ENCODE peak calls at places on chromosome 15, in seven cellular contexts. Q is substantia nigra, S is iPS DF 19.7, N is activated T-cell treated with anti-CD3 and anti-CD28 coated beads for 24 hours, W is heart left ventricle, U is A172, Z is astrocyte of the spinal cord. J is an unnamed sample.

GRCh38 chr15:99732711-99733267 is 448 bp downstream of the LYSMD4 start:
- DNase-seq in U (no peak), S (no peak), W (peak), Z (no peak), Q (no peak), N (no peak), J (no peak)

GRCh38 chr15:69391046-69391757 is 22.9 kb upstream of the KIF23 start:
- DNase-seq in S (no peak), U (no peak), Z (no peak), W (no peak), Q (no peak), N (no peak), J (no peak)

GRCh38 chr15:32674681-32675080 is 33.2 kb downstream of the SCG5 start:
- DNase-seq in U (no peak), Q (no peak), W (no peak), S (no peak), N (no peak), Z (no peak), J (no peak)

GRCh38 chr15:56805466-56806146 is 72.3 kb upstream of the ZNF280D start:
- DNase-seq in W (no peak), Q (peak), U (peak), N (no peak), S (no peak), Z (peak), J (no peak)

GRCh38 chr15:101242999-101243336 is 8.9 kb downstream of the CHSY1 start:
- DNase-seq in W (no peak), U (peak), Q (no peak), Z (no peak), N (no peak), S (no peak), J (no peak)

GRCh38 chr15:72800819-72801481 is 17.4 kb upstream of the ADPGK start:
- DNase-seq in S (no peak), N (no peak), Z (no peak), Q (no peak), U (no peak), W (no peak), J (no peak)

GRCh38 chr15:100703671-100704070 is 101.3 kb downstream of the ASB7 start:
- DNase-seq in N (no peak), S (no peak), U (no peak), Z (no peak), W (no peak), Q (no peak), J (no peak)

GRCh38 chr15:78570710-78571109 is 5.4 kb downstream of the CHRNA5 start:
- DNase-seq in W (no peak), Z (no peak), U (no peak), S (no peak), N (no peak), Q (no peak), J (no peak)

GRCh38 chr15:87816016-87816415 is 440.5 kb downstream of the NTRK3 start:
- DNase-seq in S (no peak), N (no peak), U (no peak), W (no peak), Q (no peak), Z (peak), J (no peak)

GRCh38 chr15:50049871-50050270 is 69.2 kb downstream of the ATP8B4 start:
- DNase-seq in W (no peak), N (no peak), U (peak), Z (peak), S (no peak), Q (no peak), J (no peak)

GRCh38 chr15:38024293-38025091 is 90.1 kb downstream of the TMCO5A start:
- DNase-seq in U (no peak), N (no peak), Q (no peak), S (no peak), W (no peak), Z (no peak), J (no peak)

GRCh38 chr15:55434989-55435825 is 26.9 kb downstream of the PIERCE2 start:
- DNase-seq in Z (peak), S (no peak), N (no peak), Q (no peak), U (peak), W (no peak), J (peak)

GRCh38 chr15:67049351-67050044 is 15.9 kb upstream of the SMAD3 start:
- DNase-seq in Q (no peak), Z (peak), N (no peak), S (no peak), U (peak), W (no peak), J (no peak)